ENCODE peak calls at places on chromosomes 2 and 18, in four cellular contexts. X is SK-N-SH, E is HepG2, U is K562. S is an unnamed sample.

GRCh38 chr2:28276076-28276618 is 116.5 kb upstream of the FOSL2 start:
- DNase-seq in E (no peak), X (no peak), U (peak), S (peak)

GRCh38 chr2:99763764-99764163 is 273.9 kb upstream of the REV1 start:
- DNase-seq in E (no peak), U (no peak), X (no peak), S (no peak)

GRCh38 chr2:232269867-232270266 is 108.7 kb upstream of the ALPP start:
- DNase-seq in U (no peak), X (no peak), E (no peak), S (no peak)

GRCh38 chr2:140916410-140916809 is 1214.4 kb downstream of the LRP1B start:
- DNase-seq in U (no peak), X (no peak), E (no peak), S (no peak)

GRCh38 chr2:207390302-207391095 is 139.3 kb upstream of the CREB1 start:
- DNase-seq in X (no peak), E (no peak), U (no peak), S (no peak)

GRCh38 chr2:213187833-213188532 is 36.6 kb upstream of the IKZF2 start:
- DNase-seq in U (no peak), E (peak), X (no peak), S (peak)

GRCh38 chr2:36361396-36361795 is 5.8 kb downstream of the CRIM1 start:
- DNase-seq in U (no peak), E (no peak), X (no peak), S (no peak)

GRCh38 chr2:96599941-96600340 is 38.2 kb downstream of the KANSL3 start:
- DNase-seq in U (no peak), E (no peak), X (no peak), S (no peak)

GRCh38 chr2:128260239-128261138 is 58.2 kb downstream of the HS6ST1 start:
- DNase-seq in U (no peak), E (peak), X (peak), S (peak)

GRCh38 chr18:59272221-59272888 is 899 bp downstream of the RAX start:
- DNase-seq in E (no peak), U (no peak), X (peak), S (no peak)

GRCh38 chr2:61537590-61538178 is 472 bp downstream of the XPO1 start:
- DNase-seq in U (no peak), E (no peak), X (no peak), S (no peak)

GRCh38 chr2:192749606-192750200 is 555.0 kb upstream of the TMEFF2 start:
- DNase-seq in X (peak), U (no peak), E (peak), S (no peak)

GRCh38 chr2:53944542-53944941 is 26.3 kb downstream of the PSME4 start:
- DNase-seq in X (peak), E (no peak), U (no peak), S (no peak)

GRCh38 chr2:38147333-38148121 is 71.6 kb upstream of the CYP1B1 start:
- DNase-seq in E (no peak), X (no peak), U (no peak), S (peak)

GRCh38 chr2:51723716-51724115 is 691.8 kb upstream of the NRXN1 start:
- DNase-seq in U (no peak), E (no peak), X (no peak), S (peak)

GRCh38 chr2:163733301-163733938 is 2.4 kb downstream of the FIGN start:
- DNase-seq in E (no peak), U (no peak), X (peak), S (peak)

GRCh38 chr2:20037660-20038059 is 13.8 kb downstream of the LAPTM4A start:
- DNase-seq in U (no peak), E (no peak), X (no peak), S (no peak)

GRCh38 chr2:20499387-20499786 is 52.5 kb downstream of the RHOB start:
- DNase-seq in U (no peak), E (no peak), X (no peak), S (no peak)

GRCh38 chr2:231181848-231182247 is 16.6 kb upstream of the ARMC9 start:
- DNase-seq in E (peak), U (peak), X (no peak), S (peak)

GRCh38 chr2:54212456-54212855 is 43.6 kb downstream of the TSPYL6 start:
- DNase-seq in X (no peak), E (peak), U (no peak), S (peak)

GRCh38 chr18:33034941-33035340 is 262.1 kb upstream of the KLHL14 start:
- DNase-seq in U (no peak), X (no peak), E (no peak), S (peak)

GRCh38 chr2:191382801-191383200 is 137.6 kb downstream of the MYO1B start:
- DNase-seq in X (no peak), E (peak), U (no peak), S (peak)

GRCh38 chr2:113281920-113282746 is 3.4 kb upstream of the PAX8 start:
- DNase-seq in U (no peak), X (no peak), E (peak), S (peak)

GRCh38 chr2:72415256-72415655 is 267.6 kb upstream of the CYP26B1 start:
- DNase-seq in X (peak), E (no peak), U (no peak), S (peak)

GRCh38 chr2:5898667-5899066 is 206.5 kb downstream of the SOX11 start:
- DNase-seq in X (no peak), E (no peak), U (no peak), S (no peak)

GRCh38 chr2:240143801-240144648 is 3.6 kb upstream of the OTOS start:
- DNase-seq in U (peak), X (peak), E (peak), S (peak)

DNA sequence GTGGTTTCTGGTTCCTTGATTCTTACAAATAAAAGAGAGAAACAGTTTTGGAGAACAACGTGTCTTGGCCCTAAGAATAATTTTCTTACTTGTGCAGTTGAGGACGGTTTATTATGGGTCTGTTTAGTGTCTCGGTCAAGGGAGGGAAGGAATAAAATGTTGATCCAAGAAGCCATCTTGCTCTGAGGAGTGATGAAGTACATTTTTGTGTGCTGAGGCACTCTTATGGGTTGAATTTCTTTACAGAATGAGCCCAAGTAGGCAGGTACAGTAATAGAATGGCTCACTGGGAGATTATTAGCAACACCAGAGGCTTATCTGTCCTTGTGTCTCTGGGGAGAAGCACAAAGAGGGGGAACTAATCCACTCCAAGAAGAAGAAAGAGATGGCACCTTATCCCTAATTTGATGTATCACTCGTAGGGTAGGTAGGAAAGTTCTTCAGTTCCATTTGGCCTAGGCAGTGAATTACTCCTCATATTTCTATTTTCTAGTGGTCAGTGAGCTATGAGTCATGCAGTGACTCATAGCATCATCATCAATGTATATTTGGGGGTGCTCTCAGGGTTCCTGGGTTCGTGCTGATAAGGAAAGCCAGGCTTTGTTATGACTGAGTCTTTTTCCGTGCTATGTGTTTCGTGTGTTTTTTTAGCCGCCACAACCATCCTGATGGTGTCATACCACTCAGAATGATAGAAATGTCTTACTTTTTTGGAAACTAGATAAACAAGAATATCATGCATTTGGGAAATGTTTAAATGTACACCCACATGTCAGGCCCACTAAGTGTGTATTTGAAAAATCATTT is 250.1 kb upstream of the CTAGE1 start:
- DNase-seq in E (no peak), U (peak), X (no peak), S (peak)
- TF ChIP-seq MXI1 in E (no peak), U (no peak), X (no peak), S (no peak)

GRCh38 chr2:120180066-120180465 is 43.1 kb downstream of the TMEM185B start:
- DNase-seq in U (no peak), E (no peak), X (no peak), S (no peak)

GRCh38 chr2:120177973-120178372 is 45.2 kb downstream of the TMEM185B start:
- DNase-seq in X (no peak), E (no peak), U (no peak), S (no peak)

GRCh38 chr2:120175000-120175581 is 48.1 kb downstream of the TMEM185B start:
- DNase-seq in U (peak), X (peak), E (peak), S (peak)

GRCh38 chr2:120176526-120176925 is 46.7 kb downstream of the TMEM185B start:
- DNase-seq in E (no peak), U (no peak), X (no peak), S (no peak)

DNA sequence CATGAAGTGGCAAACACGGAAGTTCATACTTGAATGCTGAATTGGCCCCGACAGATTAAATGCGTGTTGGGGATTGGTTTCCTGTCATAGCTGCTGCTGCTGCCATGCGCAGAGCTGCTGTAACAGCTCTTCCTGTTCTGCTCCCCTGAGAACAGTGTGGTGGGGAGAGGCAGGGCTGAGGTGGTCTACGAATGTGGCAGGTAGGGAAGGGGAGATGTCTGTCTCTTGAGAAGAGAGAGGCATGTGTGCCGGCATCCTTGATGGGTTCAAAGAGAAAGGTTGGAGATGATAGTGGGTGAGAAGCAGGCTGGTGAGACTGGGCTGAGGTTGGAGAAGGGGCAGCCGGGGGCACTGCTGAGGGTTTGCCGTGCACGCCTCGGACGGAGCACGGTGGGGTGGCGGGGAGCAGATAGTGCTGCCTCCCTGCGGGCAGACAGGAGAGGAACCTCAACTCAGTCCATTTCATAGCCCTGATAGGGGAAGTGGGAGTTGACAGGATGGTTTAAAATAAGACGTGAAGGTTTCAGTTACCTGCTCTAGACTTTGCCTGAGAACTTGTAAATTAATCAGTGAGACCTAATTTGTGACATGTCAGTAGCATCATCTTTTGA is 46.1 kb downstream of the TMEM185B start:
- DNase-seq in X (no peak), E (no peak), U (peak), S (no peak)
- TF ChIP-seq MXI1 in X (no peak), E (no peak), U (no peak), S (no peak)

GRCh38 chr2:169775765-169776482 is 22.7 kb upstream of the SSB start:
- DNase-seq in X (no peak), U (peak), E (no peak), S (peak)

GRCh38 chr2:169772651-169773050 is 26.0 kb upstream of the SSB start:
- DNase-seq in E (no peak), X (no peak), U (no peak), S (peak)

GRCh38 chr2:169778421-169778820 is 20.2 kb upstream of the SSB start:
- DNase-seq in U (no peak), E (peak), X (no peak), S (no peak)

GRCh38 chr2:169775354-169775753 is 23.3 kb upstream of the SSB start:
- DNase-seq in U (no peak), E (no peak), X (no peak), S (no peak)

GRCh38 chr2:169776483-169776802 is 22.2 kb upstream of the SSB start:
- DNase-seq in X (no peak), E (no peak), U (no peak), S (peak)
- TF ChIP-seq MXI1 in X (no peak), E (no peak), U (no peak), S (no peak)

DNA sequence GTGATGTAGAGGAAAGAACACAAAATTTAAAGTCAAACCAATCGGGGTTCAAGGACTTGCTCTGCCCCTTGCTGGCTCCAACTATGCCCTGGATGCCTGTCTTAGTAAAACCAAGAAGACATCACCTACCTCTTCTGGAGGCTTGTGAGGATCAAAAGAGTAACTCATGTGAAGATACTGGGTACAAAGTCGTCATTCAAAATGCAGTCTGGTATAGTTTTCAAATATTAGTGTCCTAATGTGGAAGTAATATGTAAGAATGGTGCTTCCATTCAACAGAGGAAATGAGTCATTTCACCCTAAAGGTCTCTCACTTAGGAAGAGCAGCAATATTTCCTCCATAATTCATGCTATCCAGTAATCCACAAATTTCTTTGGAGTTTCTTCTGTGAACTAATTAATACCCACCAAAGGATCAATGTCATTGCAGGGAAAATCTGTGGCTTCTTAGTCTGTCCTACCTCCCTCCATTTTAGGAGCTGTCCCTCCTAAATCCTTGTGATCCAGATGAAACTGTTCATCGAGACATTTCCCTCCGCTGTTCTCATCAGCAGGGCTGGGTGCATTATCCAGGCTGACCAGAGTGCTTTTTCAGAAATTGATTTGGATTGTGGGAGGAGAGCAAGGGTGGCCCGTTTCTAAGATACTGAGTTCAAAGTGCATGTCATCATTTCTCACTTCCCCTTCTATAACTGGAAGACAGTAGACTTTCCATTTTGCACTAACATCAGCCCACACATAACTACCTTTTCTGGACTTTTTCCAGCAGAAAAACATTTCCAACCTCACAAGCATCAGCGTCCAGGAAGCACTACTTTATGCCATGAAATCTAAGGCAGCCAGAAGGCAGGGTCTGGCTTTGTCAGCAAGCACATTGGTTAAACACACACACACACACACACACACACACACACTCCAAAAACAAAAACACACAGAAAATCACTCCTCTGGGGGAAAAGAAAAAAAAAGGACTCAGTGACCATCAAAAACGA is 94.3 kb downstream of the ANKRD44 start:
- DNase-seq in E (no peak), U (no peak), X (no peak), S (peak)
- TF ChIP-seq MXI1 in E (no peak), U (no peak), X (peak), S (no peak)

GRCh38 chr2:43944915-43945314 is 50.9 kb downstream of the LRPPRC start:
- DNase-seq in U (no peak), X (no peak), E (no peak), S (no peak)

GRCh38 chr2:43945439-43945838 is 50.4 kb downstream of the LRPPRC start:
- DNase-seq in U (no peak), E (no peak), X (no peak), S (no peak)

GRCh38 chr2:43943323-43943722 is 52.5 kb downstream of the LRPPRC start:
- DNase-seq in U (no peak), X (no peak), E (no peak), S (no peak)

GRCh38 chr2:43942881-43943280 is 52.9 kb downstream of the LRPPRC start:
- DNase-seq in U (no peak), X (no peak), E (no peak), S (no peak)

DNA sequence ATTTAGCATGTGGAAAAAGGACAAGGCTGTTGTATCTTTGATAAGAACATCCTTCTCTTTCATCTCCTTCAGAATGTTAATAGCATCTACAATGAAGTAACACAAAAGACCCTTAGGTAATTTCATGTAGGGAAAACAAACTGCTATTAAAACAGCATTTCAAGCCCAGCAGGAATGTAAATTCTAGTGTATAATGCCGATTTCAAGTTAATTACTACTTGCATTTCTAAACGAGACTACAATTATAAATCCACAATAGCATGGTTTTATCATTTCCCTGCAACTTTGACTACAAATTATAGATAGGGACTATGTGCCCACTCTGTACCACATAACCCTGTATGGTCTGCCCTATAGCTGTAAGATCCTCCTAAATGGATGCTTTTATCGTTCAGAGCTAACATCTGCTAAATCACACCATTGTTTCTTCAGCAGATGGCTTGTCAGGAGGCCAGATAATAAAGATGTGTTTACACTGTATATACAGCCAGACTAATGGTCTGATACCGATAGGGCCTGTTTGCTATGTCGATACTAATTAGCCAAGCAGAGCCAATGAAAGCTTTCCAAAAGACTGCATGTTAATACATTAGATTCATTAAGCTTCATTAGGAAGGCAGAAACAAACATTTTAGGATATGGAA is 51.9 kb downstream of the LRPPRC start:
- DNase-seq in U (no peak), X (peak), E (no peak), S (peak)
- TF ChIP-seq MXI1 in U (no peak), X (peak), E (no peak), S (no peak)

GRCh38 chr18:34837769-34838194 is 127.7 kb downstream of the DTNA start:
- DNase-seq in E (no peak), U (no peak), X (no peak), S (peak)

GRCh38 chr18:34840416-34840815 is 130.3 kb downstream of the DTNA start:
- DNase-seq in X (no peak), E (no peak), U (no peak), S (no peak)

GRCh38 chr18:34835466-34835865 is 125.4 kb downstream of the DTNA start:
- DNase-seq in U (no peak), X (no peak), E (no peak), S (no peak)

GRCh38 chr18:34838669-34839068 is 128.6 kb downstream of the DTNA start:
- DNase-seq in E (no peak), X (no peak), U (no peak), S (no peak)

DNA sequence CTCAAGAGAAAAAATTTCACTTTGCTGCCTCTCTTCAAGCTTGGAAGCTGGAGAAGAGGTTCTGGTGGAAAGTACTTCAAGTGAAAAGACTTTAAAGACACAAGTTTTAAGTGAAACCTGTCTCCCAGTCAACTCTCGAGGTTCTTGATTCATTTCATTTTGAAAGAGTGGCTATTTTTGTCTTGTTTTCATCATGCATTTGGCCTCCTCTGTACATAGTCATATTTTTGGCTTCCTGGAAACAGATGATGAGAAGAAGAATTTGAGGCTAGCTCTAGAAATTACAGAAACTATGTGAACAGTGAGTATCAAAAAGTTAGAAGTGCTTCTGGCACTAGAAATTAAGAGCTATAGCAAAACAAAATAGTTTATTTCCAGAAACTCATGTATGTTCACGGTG is 124.8 kb downstream of the DTNA start:
- DNase-seq in X (no peak), E (no peak), U (no peak), S (no peak)
- TF ChIP-seq MXI1 in X (no peak), E (no peak), U (no peak), S (no peak)

DNA sequence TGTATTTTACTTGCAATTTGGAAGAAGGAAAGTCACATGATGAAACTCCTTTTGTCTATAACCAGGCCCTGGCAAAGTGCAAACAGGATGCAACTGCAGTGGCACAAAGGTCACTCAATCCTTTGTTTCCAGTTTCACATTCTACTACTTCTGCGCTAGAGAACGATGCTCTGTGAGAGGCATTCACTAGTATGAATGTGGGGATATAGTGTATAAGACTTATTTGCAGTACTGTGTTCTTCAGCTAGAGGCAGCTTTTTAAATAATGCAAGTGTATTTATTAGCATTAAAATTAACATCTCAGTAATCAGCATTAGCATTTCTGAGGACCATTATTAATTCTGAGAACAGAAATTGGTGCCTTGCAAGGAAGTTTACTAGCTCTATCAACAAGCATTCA is 68.9 kb downstream of the PRPF40A start:
- DNase-seq in X (no peak), E (peak), U (no peak), S (peak)
- TF ChIP-seq MXI1 in X (no peak), E (no peak), U (no peak), S (no peak)

S was measured in IMR-90.